ENCODE peak calls at places on chromosome 1, in five cellular contexts. I is adrenal gland, V is stomach, T is thyroid gland, W is ovary. O is an unnamed sample.

GRCh38 chr1:26293911-26294463 is 12.4 kb downstream of the UBXN11 start:
- DNase-seq in I (no peak), V (no peak), T (peak; percentile 47), W (no peak), O (no peak)

GRCh38 chr1:110464340-110464739 is 13.4 kb downstream of the PROK1 start:
- DNase-seq in I (no peak), V (no peak), T (no peak), W (no peak), O (no peak)

GRCh38 chr1:112502827-112503226 is 5.9 kb upstream of the WNT2B start:
- DNase-seq in I (no peak), V (no peak), T (no peak), W (no peak), O (no peak)

GRCh38 chr1:172581273-172581672 is 48.3 kb downstream of the SUCO start:
- DNase-seq in I (no peak), V (no peak), T (no peak), W (no peak), O (no peak)

GRCh38 chr1:55632058-55632457 is 416.9 kb upstream of the USP24 start:
- DNase-seq in I (no peak), V (no peak), T (no peak), W (no peak), O (no peak)

GRCh38 chr1:180131510-180131909 is 23.2 kb upstream of the QSOX1 start:
- DNase-seq in I (peak; percentile 44), V (no peak), T (no peak), W (no peak), O (no peak)

GRCh38 chr1:240426056-240426455 is 185.9 kb downstream of the GREM2 start:
- DNase-seq in I (no peak), V (no peak), T (no peak), W (no peak), O (no peak)

GRCh38 chr1:7386226-7387052 is 384.7 kb upstream of the VAMP3 start:
- DNase-seq in I (no peak), V (peak; percentile 13), T (no peak), W (no peak), O (no peak)

GRCh38 chr1:42922687-42923366 is 35.8 kb downstream of the SLC2A1 start:
- DNase-seq in I (peak; percentile 35), V (no peak), T (peak; percentile 67), W (no peak), O (peak; percentile 73)

GRCh38 chr1:21308847-21309652 is 18.8 kb upstream of the ECE1 start:
- DNase-seq in I (peak; percentile 70), V (peak; percentile 66), T (peak; percentile 83), W (no peak), O (no peak)

GRCh38 chr1:218165687-218166088 is 119.4 kb upstream of the RRP15 start:
- DNase-seq in I (no peak), V (no peak), T (no peak), W (no peak), O (no peak)

GRCh38 chr1:235357485-235358378 is 9.5 kb upstream of the TBCE start:
- DNase-seq in I (no peak), V (no peak), T (no peak), W (no peak), O (no peak)

GRCh38 chr1:39691383-39692151 is at the start of gene HPCAL4:
- DNase-seq in I (peak; percentile 92), V (peak; percentile 96), T (peak; percentile 97), W (peak; percentile 96), O (peak; percentile 85)

GRCh38 chr1:159938905-159939587 is 6.4 kb downstream of the IGSF9 start:
- DNase-seq in I (no peak), V (no peak), T (no peak), W (no peak), O (no peak)

GRCh38 chr1:6222644-6223043 is 13.1 kb downstream of the ICMT start:
- DNase-seq in I (no peak), V (no peak), T (peak; percentile 22), W (no peak), O (no peak)

GRCh38 chr1:103576065-103576464 is 4.7 kb downstream of the AMY2B start:
- DNase-seq in I (no peak), V (no peak), T (no peak), W (no peak), O (no peak)

GRCh38 chr1:91166106-91166712 is 144.4 kb upstream of the ZNF644 start:
- DNase-seq in I (peak; percentile 39), V (peak; percentile 49), T (peak; percentile 57), W (peak; percentile 44), O (peak; percentile 34)

GRCh38 chr1:47533176-47534039 is 95.6 kb downstream of the FOXD2 start:
- DNase-seq in I (peak; percentile 40), V (peak; percentile 35), T (peak; percentile 33), W (peak; percentile 21), O (no peak)

GRCh38 chr1:205626216-205626615 is 5.6 kb downstream of the ELK4 start:
- DNase-seq in I (no peak), V (no peak), T (no peak), W (no peak), O (no peak)

GRCh38 chr1:22472596-22472995 is 20.9 kb downstream of the ZBTB40 start:
- DNase-seq in I (no peak), V (peak; percentile 77), T (no peak), W (no peak), O (no peak)

GRCh38 chr1:172145231-172145651 is 275.2 kb upstream of the C1orf105 start:
- DNase-seq in I (no peak), V (no peak), T (no peak), W (peak; percentile 32), O (no peak)

GRCh38 chr1:66539491-66539890 is 5.5 kb downstream of the SGIP1 start:
- DNase-seq in I (no peak), V (no peak), T (no peak), W (no peak), O (no peak)

GRCh38 chr1:201845331-201846083 is 16.6 kb downstream of the IPO9 start:
- DNase-seq in I (no peak), V (no peak), T (no peak), W (no peak), O (no peak)

GRCh38 chr1:26353210-26353859 is 595 bp downstream of the CRYBG2 start:
- DNase-seq in I (no peak), V (no peak), T (no peak), W (no peak), O (no peak)

GRCh38 chr1:113396585-113396984 is 6.3 kb downstream of the MAGI3 start:
- DNase-seq in I (no peak), V (no peak), T (peak; percentile 17), W (no peak), O (no peak)

GRCh38 chr1:234779160-234779538 is 169.2 kb upstream of the IRF2BP2 start:
- DNase-seq in I (peak; percentile 25), V (no peak), T (no peak), W (peak; percentile 22), O (no peak)

GRCh38 chr1:9910425-9911178 is 533 bp upstream of the CTNNBIP1 start:
- DNase-seq in I (peak; percentile 100), V (peak; percentile 100), T (peak; percentile 100), W (peak; percentile 100), O (peak; percentile 100)

GRCh38 chr1:207713529-207713928 is 38.3 kb upstream of the CD46 start:
- DNase-seq in I (no peak), V (no peak), T (no peak), W (no peak), O (no peak)

GRCh38 chr1:202172015-202172355 is 11.6 kb upstream of the PTPN7 start:
- DNase-seq in I (no peak), V (no peak), T (no peak), W (no peak), O (no peak)

GRCh38 chr1:212315907-212316306 is 30.7 kb downstream of the PPP2R5A start:
- DNase-seq in I (no peak), V (no peak), T (peak; percentile 11), W (no peak), O (no peak)

GRCh38 chr1:226912587-226913176 is 27.4 kb upstream of the COQ8A start:
- DNase-seq in I (peak; percentile 69), V (peak; percentile 82), T (peak; percentile 68), W (peak; percentile 55), O (peak; percentile 23)

GRCh38 chr1:152026895-152027294 is 9.9 kb downstream of the S100A11 start:
- DNase-seq in I (no peak), V (no peak), T (no peak), W (no peak), O (no peak)

GRCh38 chr1:116869611-116870010 is 40.1 kb upstream of the PTGFRN start:
- DNase-seq in I (no peak), V (no peak), T (no peak), W (no peak), O (no peak)
- TF ChIP-seq CTCF in I (no peak), V (no peak), T (no peak), W (no peak), O (no peak)

GRCh38 chr1:224175615-224176014 is 7.4 kb upstream of the DEGS1 start:
- DNase-seq in I (no peak), V (no peak), T (no peak), W (peak; percentile 23), O (no peak)
- H3K4me3 ChIP-seq in I (no peak overlapping the region), V (no peak overlapping the region), T (no peak overlapping the region), W (no peak overlapping the region), O (no peak overlapping the region)

GRCh38 chr1:25238046-25238445 is 5.7 kb upstream of the SYF2 start:
- DNase-seq in I (no peak), V (no peak), T (no peak), W (no peak), O (no peak)

GRCh38 chr1:25232866-25233784 is 823 bp upstream of the SYF2 start:
- DNase-seq in I (peak; percentile 80), V (peak; percentile 68), T (peak; percentile 82), W (peak; percentile 78), O (peak; percentile 83)

GRCh38 chr1:25232027-25232865 is at the start of gene SYF2:
- DNase-seq in I (peak; percentile 86), V (peak; percentile 88), T (peak; percentile 93), W (peak; percentile 94), O (peak; percentile 85)
- TF ChIP-seq POLR2A in I (peak; percentile 78), V (no peak), T (peak; percentile 65), W (peak; percentile 84), O (peak; percentile 52)

GRCh38 chr1:178500091-178500770 is 3.5 kb upstream of the CLEC20A start:
- DNase-seq in I (no peak), V (no peak), T (no peak), W (no peak), O (no peak)
- TF ChIP-seq CTCF in I (no peak), V (no peak), T (peak; percentile 6), W (no peak), O (peak; percentile 10)

DNA sequence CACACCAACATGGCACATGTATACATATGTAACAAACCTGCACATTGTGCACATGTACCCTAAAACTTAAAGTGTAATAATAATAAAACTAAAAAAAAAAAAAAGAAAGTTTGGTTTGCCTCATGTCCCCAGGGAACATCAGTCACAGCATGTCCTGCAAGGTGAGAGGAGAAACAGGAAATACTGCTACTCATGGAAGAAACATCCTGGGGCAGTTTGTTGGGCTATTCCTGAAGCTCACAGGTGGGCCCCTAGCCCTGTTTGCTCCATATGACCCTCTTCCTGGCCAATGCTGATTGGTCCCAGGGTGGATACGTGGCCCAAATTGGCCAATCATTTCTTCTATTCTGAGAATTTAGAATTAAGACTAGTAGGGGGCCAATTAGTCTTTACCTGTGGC is 103.4 kb upstream of the ADAR start:
- DNase-seq in I (no peak), V (no peak), T (no peak), W (no peak), O (no peak)
- H3K4me3 ChIP-seq in I (no peak overlapping the region), V (no peak overlapping the region), T (no peak overlapping the region), W (no peak overlapping the region), O (no peak overlapping the region)

GRCh38 chr1:24186993-24187790 is at the start of gene IFNLR1:
- DNase-seq in I (peak; percentile 85), V (peak; percentile 79), T (peak; percentile 88), W (peak; percentile 69), O (peak; percentile 84)
- TF ChIP-seq POLR2A in I (no peak), V (no peak), T (peak; percentile 81), W (no peak), O (peak; percentile 84)